ENCODE peak calls at places on chromosomes 4 and X, in nine cellular contexts. Y is NCI-H524 treated with DMSO at 0.1 percent for 48 hours; U is AG09309; P is T-helper 1 cell; H is stimulated activated CD4-positive, alpha-beta T cell treated with anti-CD3 and anti-CD28 coated beads, Interleukin-4, amount 100 ng/mL, for 4 hours; X is retinal pigment epithelial cell; F is uterus; N is LoVo; D is NCI-H345. I is an unnamed sample.

GRCh38 chr4:128858875-128859696 is 49.6 kb downstream of the JADE1 start:
- DNase-seq in Y (no peak), U (peak), P (no peak), H (no peak), X (no peak), F (no peak), N (no peak), D (no peak), I (no peak)

GRCh38 chrX:44843753-44844152 is at the start of gene DUSP21:
- DNase-seq in Y (no peak), U (no peak), P (no peak), H (no peak), X (no peak), F (no peak), N (no peak), D (no peak), I (no peak)

GRCh38 chr4:127181001-127181400 is 451.8 kb upstream of the INTU start:
- DNase-seq in Y (no peak), U (no peak), P (no peak), H (no peak), X (no peak), F (no peak), N (no peak), D (no peak), I (no peak)

GRCh38 chr4:53780736-53781400 is 189.6 kb upstream of the LNX1 start:
- DNase-seq in Y (no peak), U (no peak), P (no peak), H (no peak), X (no peak), F (no peak), N (no peak), D (no peak), I (no peak)

GRCh38 chr4:168385142-168385490 is 66.6 kb upstream of the DDX60 start:
- DNase-seq in Y (no peak), U (no peak), P (no peak), H (no peak), X (no peak), F (no peak), N (no peak), D (no peak), I (no peak)

GRCh38 chr4:3262208-3263052 is 13.5 kb downstream of the MSANTD1 start:
- DNase-seq in Y (no peak), U (no peak), P (no peak), H (no peak), X (no peak), F (no peak), N (no peak), D (no peak), I (no peak)

GRCh38 chr4:47615385-47615784 is 130.3 kb downstream of the ATP10D start:
- DNase-seq in Y (no peak), U (no peak), P (no peak), H (no peak), X (no peak), F (no peak), N (no peak), D (no peak), I (no peak)

GRCh38 chrX:98380556-98380955 is 1496.8 kb downstream of the RPA4 start:
- DNase-seq in Y (no peak), U (no peak), P (no peak), H (no peak), X (no peak), F (no peak), N (no peak), D (no peak), I (no peak)

GRCh38 chr4:1956631-1957030 is 52.1 kb downstream of the NELFA start:
- DNase-seq in Y (no peak), U (no peak), P (no peak), H (no peak), X (no peak), F (no peak), N (no peak), D (no peak), I (no peak)

GRCh38 chr4:140427104-140427918 is at the start of gene CLGN:
- DNase-seq in Y (peak), U (no peak), P (peak), H (peak), X (peak), F (peak), N (peak), D (peak), I (peak)

GRCh38 chrX:126770179-126770578 is 49.4 kb upstream of the PRR32 start:
- DNase-seq in Y (no peak), U (no peak), P (no peak), H (no peak), X (no peak), F (no peak), N (peak), D (no peak), I (no peak)

GRCh38 chr4:17030543-17030942 is 132.1 kb upstream of the LDB2 start:
- DNase-seq in Y (no peak), U (peak), P (no peak), H (no peak), X (peak), F (peak), N (peak), D (no peak), I (no peak)

GRCh38 chr4:179624768-179625181 is 2182.5 kb upstream of the AGA start:
- DNase-seq in Y (no peak), U (no peak), P (no peak), H (no peak), X (peak), F (no peak), N (no peak), D (no peak), I (no peak)

GRCh38 chr4:129371901-129372300 is 275.9 kb downstream of the C4orf33 start:
- DNase-seq in Y (no peak), U (no peak), P (no peak), H (no peak), X (no peak), F (no peak), N (no peak), D (no peak), I (no peak)

GRCh38 chr4:17517664-17518063 is 2.7 kb downstream of the CLRN2 start:
- DNase-seq in Y (no peak), U (no peak), P (no peak), H (no peak), X (no peak), F (no peak), N (no peak), D (no peak), I (no peak)

GRCh38 chrX:131729295-131729694 is 185.4 kb downstream of the OR13H1 start:
- DNase-seq in Y (no peak), U (peak), P (no peak), H (no peak), X (peak), F (peak), N (no peak), D (no peak), I (no peak)

I was measured in DMS79.